ENCODE peak calls at places on chromosomes 13 and 19, in nine cellular contexts. One of them, this sample, is unnamed.

GRCh38 chr19:861756-862528 is 2.5 kb downstream of the CFD start:
- DNase-seq in head of caudate nucleus: no peak
- DNase-seq in GM13977: peak
- DNase-seq in caudate nucleus: no peak
- DNase-seq in mucosa of gallbladder: no peak
- DNase-seq in RPMI8226: peak
- DNase-seq in fibroblast of lung: no peak
- DNase-seq in AG04449: no peak
- DNase-seq in BE2C: peak
- DNase-seq in this sample: peak

GRCh38 chr13:72820898-72821279 is 39.0 kb downstream of the PIBF1 start:
- DNase-seq in fibroblast of lung: no peak
- DNase-seq in head of caudate nucleus: no peak
- DNase-seq in GM13977: no peak
- DNase-seq in BE2C: no peak
- DNase-seq in caudate nucleus: no peak
- DNase-seq in mucosa of gallbladder: no peak
- DNase-seq in AG04449: no peak
- DNase-seq in RPMI8226: no peak
- DNase-seq in this sample: no peak

GRCh38 chr13:93746589-93746988 is 520.0 kb downstream of the GPC6 start:
- DNase-seq in mucosa of gallbladder: no peak
- DNase-seq in caudate nucleus: no peak
- DNase-seq in head of caudate nucleus: no peak
- DNase-seq in BE2C: no peak
- DNase-seq in RPMI8226: no peak
- DNase-seq in GM13977: no peak
- DNase-seq in fibroblast of lung: no peak
- DNase-seq in AG04449: no peak
- DNase-seq in this sample: no peak

GRCh38 chr13:39106216-39106995 is 68.2 kb downstream of the NHLRC3 start:
- DNase-seq in BE2C: peak
- DNase-seq in GM13977: no peak
- DNase-seq in head of caudate nucleus: no peak
- DNase-seq in AG04449: no peak
- DNase-seq in RPMI8226: peak
- DNase-seq in fibroblast of lung: no peak
- DNase-seq in caudate nucleus: no peak
- DNase-seq in mucosa of gallbladder: no peak
- DNase-seq in this sample: peak

GRCh38 chr19:15010497-15011255 is 31.0 kb upstream of the SLC1A6 start:
- DNase-seq in fibroblast of lung: no peak
- DNase-seq in caudate nucleus: no peak
- DNase-seq in BE2C: no peak
- DNase-seq in GM13977: no peak
- DNase-seq in mucosa of gallbladder: no peak
- DNase-seq in RPMI8226: no peak
- DNase-seq in AG04449: no peak
- DNase-seq in head of caudate nucleus: peak
- DNase-seq in this sample: no peak

GRCh38 chr19:54418030-54418929 is 3.0 kb downstream of the TTYH1 start:
- DNase-seq in BE2C: no peak
- DNase-seq in mucosa of gallbladder: no peak
- DNase-seq in head of caudate nucleus: peak
- DNase-seq in GM13977: peak
- DNase-seq in caudate nucleus: peak
- DNase-seq in RPMI8226: no peak
- DNase-seq in AG04449: no peak
- DNase-seq in fibroblast of lung: peak
- DNase-seq in this sample: no peak

GRCh38 chr13:27442797-27443196 is 7.6 kb downstream of the MTIF3 start:
- DNase-seq in mucosa of gallbladder: no peak
- DNase-seq in BE2C: no peak
- DNase-seq in RPMI8226: no peak
- DNase-seq in AG04449: no peak
- DNase-seq in fibroblast of lung: no peak
- DNase-seq in GM13977: no peak
- DNase-seq in caudate nucleus: no peak
- DNase-seq in head of caudate nucleus: no peak
- DNase-seq in this sample: no peak

GRCh38 chr19:19171821-19172532 is 1.9 kb upstream of the MEF2B start:
- DNase-seq in fibroblast of lung: peak
- DNase-seq in GM13977: peak
- DNase-seq in AG04449: no peak
- DNase-seq in head of caudate nucleus: no peak
- DNase-seq in BE2C: no peak
- DNase-seq in caudate nucleus: no peak
- DNase-seq in mucosa of gallbladder: no peak
- DNase-seq in RPMI8226: no peak
- DNase-seq in this sample: no peak

GRCh38 chr19:54077334-54077733 is 3.8 kb downstream of the TARM1 start:
- DNase-seq in caudate nucleus: no peak
- DNase-seq in fibroblast of lung: no peak
- DNase-seq in BE2C: no peak
- DNase-seq in RPMI8226: no peak
- DNase-seq in GM13977: peak
- DNase-seq in AG04449: no peak
- DNase-seq in head of caudate nucleus: no peak
- DNase-seq in mucosa of gallbladder: no peak
- DNase-seq in this sample: no peak

GRCh38 chr19:40907968-40908735 is 26.1 kb upstream of the CYP2A7 start:
- DNase-seq in BE2C: no peak
- DNase-seq in mucosa of gallbladder: no peak
- DNase-seq in AG04449: no peak
- DNase-seq in caudate nucleus: no peak
- DNase-seq in RPMI8226: no peak
- DNase-seq in fibroblast of lung: no peak
- DNase-seq in head of caudate nucleus: peak
- DNase-seq in GM13977: no peak
- DNase-seq in this sample: no peak

GRCh38 chr19:13819242-13819641 is 24.0 kb downstream of the ZSWIM4 start:
- DNase-seq in caudate nucleus: no peak
- DNase-seq in GM13977: no peak
- DNase-seq in RPMI8226: no peak
- DNase-seq in BE2C: no peak
- DNase-seq in mucosa of gallbladder: no peak
- DNase-seq in head of caudate nucleus: no peak
- DNase-seq in fibroblast of lung: no peak
- DNase-seq in AG04449: no peak
- DNase-seq in this sample: no peak

GRCh38 chr13:50001287-50001686 is 4.4 kb downstream of the TRIM13 start:
- DNase-seq in BE2C: no peak
- DNase-seq in caudate nucleus: no peak
- DNase-seq in GM13977: no peak
- DNase-seq in RPMI8226: no peak
- DNase-seq in fibroblast of lung: no peak
- DNase-seq in mucosa of gallbladder: no peak
- DNase-seq in AG04449: no peak
- DNase-seq in head of caudate nucleus: no peak
- DNase-seq in this sample: no peak

GRCh38 chr13:76822691-76823267 is 63.4 kb downstream of the KCTD12 start:
- DNase-seq in RPMI8226: peak
- DNase-seq in AG04449: no peak
- DNase-seq in GM13977: peak
- DNase-seq in BE2C: no peak
- DNase-seq in fibroblast of lung: peak
- DNase-seq in head of caudate nucleus: no peak
- DNase-seq in mucosa of gallbladder: peak
- DNase-seq in caudate nucleus: no peak
- DNase-seq in this sample: no peak

GRCh38 chr19:20661150-20661819 is at the start of gene ZNF626:
- DNase-seq in AG04449: peak
- DNase-seq in RPMI8226: peak
- DNase-seq in GM13977: peak
- DNase-seq in mucosa of gallbladder: peak
- DNase-seq in head of caudate nucleus: peak
- DNase-seq in fibroblast of lung: peak
- DNase-seq in caudate nucleus: peak
- DNase-seq in BE2C: peak
- DNase-seq in this sample: no peak

GRCh38 chr19:40721936-40722661 is 5.2 kb downstream of the ITPKC start:
- DNase-seq in mucosa of gallbladder: no peak
- DNase-seq in fibroblast of lung: peak
- DNase-seq in GM13977: no peak
- DNase-seq in head of caudate nucleus: no peak
- DNase-seq in RPMI8226: no peak
- DNase-seq in BE2C: no peak
- DNase-seq in AG04449: no peak
- DNase-seq in caudate nucleus: no peak
- DNase-seq in this sample: no peak

GRCh38 chr13:33694546-33694945 is 123.4 kb upstream of the RFC3 start:
- DNase-seq in BE2C: no peak
- DNase-seq in fibroblast of lung: no peak
- DNase-seq in caudate nucleus: no peak
- DNase-seq in RPMI8226: no peak
- DNase-seq in mucosa of gallbladder: no peak
- DNase-seq in AG04449: no peak
- DNase-seq in head of caudate nucleus: no peak
- DNase-seq in GM13977: no peak
- DNase-seq in this sample: no peak

GRCh38 chr19:46571495-46571894 is 29.6 kb upstream of the CALM3 start:
- DNase-seq in fibroblast of lung: no peak
- DNase-seq in head of caudate nucleus: no peak
- DNase-seq in RPMI8226: peak
- DNase-seq in AG04449: no peak
- DNase-seq in GM13977: no peak
- DNase-seq in mucosa of gallbladder: no peak
- DNase-seq in caudate nucleus: no peak
- DNase-seq in BE2C: peak
- DNase-seq in this sample: no peak

GRCh38 chr13:34951528-34951927 is 9.5 kb downstream of the NBEA start:
- DNase-seq in fibroblast of lung: no peak
- DNase-seq in GM13977: no peak
- DNase-seq in caudate nucleus: no peak
- DNase-seq in head of caudate nucleus: no peak
- DNase-seq in BE2C: no peak
- DNase-seq in mucosa of gallbladder: no peak
- DNase-seq in AG04449: no peak
- DNase-seq in RPMI8226: no peak
- DNase-seq in this sample: no peak

GRCh38 chr19:28956971-28957370 is 256.0 kb downstream of the UQCRFS1 start:
- DNase-seq in mucosa of gallbladder: no peak
- DNase-seq in fibroblast of lung: no peak
- DNase-seq in AG04449: no peak
- DNase-seq in RPMI8226: no peak
- DNase-seq in head of caudate nucleus: no peak
- DNase-seq in GM13977: no peak
- DNase-seq in BE2C: no peak
- DNase-seq in caudate nucleus: no peak
- DNase-seq in this sample: no peak

GRCh38 chr19:42152876-42153275 is 20.6 kb upstream of the POU2F2 start:
- DNase-seq in head of caudate nucleus: no peak
- DNase-seq in caudate nucleus: no peak
- DNase-seq in AG04449: no peak
- DNase-seq in BE2C: no peak
- DNase-seq in mucosa of gallbladder: no peak
- DNase-seq in RPMI8226: no peak
- DNase-seq in GM13977: no peak
- DNase-seq in fibroblast of lung: no peak
- DNase-seq in this sample: no peak

GRCh38 chr13:73339086-73339485 is 280.3 kb downstream of the KLF5 start:
- DNase-seq in head of caudate nucleus: no peak
- DNase-seq in GM13977: no peak
- DNase-seq in RPMI8226: no peak
- DNase-seq in caudate nucleus: no peak
- DNase-seq in mucosa of gallbladder: no peak
- DNase-seq in fibroblast of lung: no peak
- DNase-seq in AG04449: no peak
- DNase-seq in BE2C: no peak
- DNase-seq in this sample: no peak

GRCh38 chr19:1269478-1270167 is 491 bp downstream of the CIRBP start:
- DNase-seq in GM13977: peak
- DNase-seq in AG04449: no peak
- DNase-seq in head of caudate nucleus: peak
- DNase-seq in caudate nucleus: peak
- DNase-seq in mucosa of gallbladder: peak
- DNase-seq in fibroblast of lung: peak
- DNase-seq in RPMI8226: peak
- DNase-seq in BE2C: peak
- DNase-seq in this sample: peak